ENCODE peak calls at places on chromosome 11, in nine cellular contexts. One of them, this sample, is unnamed.

GRCh38 chr11:75476716-75477613 is 44.0 kb upstream of the KLHL35 start:
- DNase-seq in transverse colon: no peak
- DNase-seq in tibial artery: no peak
- DNase-seq in GM10248: no peak
- DNase-seq in progenitor cell of endocrine pancreas: no peak
- DNase-seq in neural crest cell: no peak
- DNase-seq in adrenal gland: no peak
- DNase-seq in WERI-Rb-1: peak
- DNase-seq in WTC11: no peak
- DNase-seq in this sample: no peak

GRCh38 chr11:67280791-67281551 is 8.1 kb upstream of the ANKRD13D start:
- DNase-seq in transverse colon: peak
- DNase-seq in tibial artery: peak
- DNase-seq in GM10248: no peak
- DNase-seq in progenitor cell of endocrine pancreas: no peak
- DNase-seq in neural crest cell: no peak
- DNase-seq in adrenal gland: no peak
- DNase-seq in WERI-Rb-1: no peak
- DNase-seq in WTC11: no peak
- DNase-seq in this sample: no peak

GRCh38 chr11:73404048-73404447 is 27.8 kb downstream of the RELT start:
- DNase-seq in transverse colon: peak
- DNase-seq in tibial artery: peak
- DNase-seq in GM10248: peak
- DNase-seq in progenitor cell of endocrine pancreas: no peak
- DNase-seq in neural crest cell: peak
- DNase-seq in adrenal gland: peak
- DNase-seq in WERI-Rb-1: peak
- DNase-seq in WTC11: peak
- DNase-seq in this sample: no peak

GRCh38 chr11:93740802-93741093 is 547 bp downstream of the TAF1D start:
- DNase-seq in transverse colon: peak
- DNase-seq in tibial artery: peak
- DNase-seq in GM10248: peak
- DNase-seq in progenitor cell of endocrine pancreas: no peak
- DNase-seq in neural crest cell: peak
- DNase-seq in adrenal gland: peak
- DNase-seq in WERI-Rb-1: peak
- DNase-seq in WTC11: peak
- DNase-seq in this sample: no peak

GRCh38 chr11:76808996-76809395 is 25.8 kb downstream of the TSKU start:
- DNase-seq in transverse colon: no peak
- DNase-seq in tibial artery: no peak
- DNase-seq in GM10248: no peak
- DNase-seq in progenitor cell of endocrine pancreas: no peak
- DNase-seq in neural crest cell: no peak
- DNase-seq in adrenal gland: no peak
- DNase-seq in WERI-Rb-1: no peak
- DNase-seq in WTC11: no peak
- DNase-seq in this sample: no peak

GRCh38 chr11:130247289-130247688 is 67.4 kb downstream of the ZBTB44 start:
- DNase-seq in transverse colon: no peak
- DNase-seq in tibial artery: no peak
- DNase-seq in GM10248: no peak
- DNase-seq in progenitor cell of endocrine pancreas: no peak
- DNase-seq in neural crest cell: no peak
- DNase-seq in adrenal gland: no peak
- DNase-seq in WERI-Rb-1: no peak
- DNase-seq in WTC11: no peak
- DNase-seq in this sample: no peak

GRCh38 chr11:111081021-111081511 is 164.5 kb upstream of the POU2AF2 start:
- DNase-seq in transverse colon: no peak
- DNase-seq in tibial artery: no peak
- DNase-seq in GM10248: no peak
- DNase-seq in progenitor cell of endocrine pancreas: no peak
- DNase-seq in neural crest cell: no peak
- DNase-seq in adrenal gland: no peak
- DNase-seq in WERI-Rb-1: no peak
- DNase-seq in WTC11: no peak
- DNase-seq in this sample: no peak

GRCh38 chr11:44680982-44681597 is 45.7 kb upstream of the TSPAN18 start:
- DNase-seq in transverse colon: no peak
- DNase-seq in tibial artery: no peak
- DNase-seq in GM10248: no peak
- DNase-seq in progenitor cell of endocrine pancreas: no peak
- DNase-seq in neural crest cell: no peak
- DNase-seq in adrenal gland: no peak
- DNase-seq in WERI-Rb-1: no peak
- DNase-seq in WTC11: peak
- DNase-seq in this sample: no peak

GRCh38 chr11:120215634-120216033 is 4.8 kb downstream of the OAF start:
- DNase-seq in transverse colon: no peak
- DNase-seq in tibial artery: peak
- DNase-seq in GM10248: no peak
- DNase-seq in progenitor cell of endocrine pancreas: no peak
- DNase-seq in neural crest cell: no peak
- DNase-seq in adrenal gland: peak
- DNase-seq in WERI-Rb-1: no peak
- DNase-seq in WTC11: no peak
- DNase-seq in this sample: no peak

GRCh38 chr11:100442017-100442416 is 245.1 kb upstream of the ARHGAP42 start:
- DNase-seq in transverse colon: no peak
- DNase-seq in tibial artery: no peak
- DNase-seq in GM10248: no peak
- DNase-seq in progenitor cell of endocrine pancreas: no peak
- DNase-seq in neural crest cell: no peak
- DNase-seq in adrenal gland: no peak
- DNase-seq in WERI-Rb-1: no peak
- DNase-seq in WTC11: no peak
- DNase-seq in this sample: no peak
- TF ChIP-seq CTCF in transverse colon: no peak
- TF ChIP-seq CTCF in tibial artery: no peak
- TF ChIP-seq CTCF in GM10248: no peak
- TF ChIP-seq CTCF in progenitor cell of endocrine pancreas: no peak
- TF ChIP-seq CTCF in neural crest cell: no peak
- TF ChIP-seq CTCF in adrenal gland: no peak
- TF ChIP-seq CTCF in WERI-Rb-1: no peak
- TF ChIP-seq CTCF in WTC11: no peak
- TF ChIP-seq CTCF in this sample: no peak

DNA sequence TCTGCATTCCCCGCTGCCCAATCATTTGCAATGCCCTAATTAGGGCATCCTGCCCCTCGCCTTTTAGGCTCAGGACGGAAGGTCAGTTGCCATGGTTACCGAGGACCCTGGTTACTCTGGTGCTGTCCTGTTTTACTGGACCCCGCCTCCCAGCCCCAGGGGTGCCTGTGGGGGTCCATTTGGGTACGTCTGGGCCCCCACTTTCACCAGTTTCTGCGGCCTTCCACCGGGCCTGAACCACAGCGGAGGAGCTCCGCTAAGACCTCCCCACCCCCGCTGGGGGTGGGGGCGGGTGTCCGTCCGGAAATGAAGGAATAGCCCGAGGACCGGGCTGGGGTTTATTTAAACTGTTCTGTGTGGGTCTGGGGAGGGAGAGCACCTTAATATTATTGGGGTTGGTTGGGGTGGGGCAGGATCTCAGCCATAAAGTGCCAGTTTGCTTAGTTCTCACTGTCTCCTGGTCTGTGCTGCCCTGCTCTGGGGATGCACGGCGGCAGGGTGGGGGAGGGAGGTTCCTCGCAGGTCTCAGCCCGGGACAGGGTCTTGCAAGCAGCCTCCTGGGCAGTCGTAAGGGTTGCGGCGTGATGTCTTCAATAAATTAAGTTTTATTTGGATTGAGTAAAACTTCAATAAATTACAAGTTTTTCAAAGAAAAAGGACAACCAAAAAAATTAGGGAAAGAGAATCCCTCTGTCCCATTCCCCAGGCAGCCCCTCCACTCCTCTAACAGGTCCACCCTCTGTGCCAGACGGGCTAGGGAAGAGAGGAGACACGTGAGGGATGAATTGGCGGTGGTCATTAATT is 5.3 kb downstream of the PHOX2A start:
- DNase-seq in transverse colon: no peak
- DNase-seq in tibial artery: no peak
- DNase-seq in GM10248: no peak
- DNase-seq in progenitor cell of endocrine pancreas: no peak
- DNase-seq in neural crest cell: no peak
- DNase-seq in adrenal gland: peak
- DNase-seq in WERI-Rb-1: no peak
- DNase-seq in WTC11: peak
- DNase-seq in this sample: no peak
- TF ChIP-seq CTCF in transverse colon: no peak
- TF ChIP-seq CTCF in tibial artery: no peak
- TF ChIP-seq CTCF in GM10248: no peak
- TF ChIP-seq CTCF in progenitor cell of endocrine pancreas: no peak
- TF ChIP-seq CTCF in neural crest cell: no peak
- TF ChIP-seq CTCF in adrenal gland: no peak
- TF ChIP-seq CTCF in WERI-Rb-1: no peak
- TF ChIP-seq CTCF in WTC11: no peak
- TF ChIP-seq CTCF in this sample: no peak

DNA sequence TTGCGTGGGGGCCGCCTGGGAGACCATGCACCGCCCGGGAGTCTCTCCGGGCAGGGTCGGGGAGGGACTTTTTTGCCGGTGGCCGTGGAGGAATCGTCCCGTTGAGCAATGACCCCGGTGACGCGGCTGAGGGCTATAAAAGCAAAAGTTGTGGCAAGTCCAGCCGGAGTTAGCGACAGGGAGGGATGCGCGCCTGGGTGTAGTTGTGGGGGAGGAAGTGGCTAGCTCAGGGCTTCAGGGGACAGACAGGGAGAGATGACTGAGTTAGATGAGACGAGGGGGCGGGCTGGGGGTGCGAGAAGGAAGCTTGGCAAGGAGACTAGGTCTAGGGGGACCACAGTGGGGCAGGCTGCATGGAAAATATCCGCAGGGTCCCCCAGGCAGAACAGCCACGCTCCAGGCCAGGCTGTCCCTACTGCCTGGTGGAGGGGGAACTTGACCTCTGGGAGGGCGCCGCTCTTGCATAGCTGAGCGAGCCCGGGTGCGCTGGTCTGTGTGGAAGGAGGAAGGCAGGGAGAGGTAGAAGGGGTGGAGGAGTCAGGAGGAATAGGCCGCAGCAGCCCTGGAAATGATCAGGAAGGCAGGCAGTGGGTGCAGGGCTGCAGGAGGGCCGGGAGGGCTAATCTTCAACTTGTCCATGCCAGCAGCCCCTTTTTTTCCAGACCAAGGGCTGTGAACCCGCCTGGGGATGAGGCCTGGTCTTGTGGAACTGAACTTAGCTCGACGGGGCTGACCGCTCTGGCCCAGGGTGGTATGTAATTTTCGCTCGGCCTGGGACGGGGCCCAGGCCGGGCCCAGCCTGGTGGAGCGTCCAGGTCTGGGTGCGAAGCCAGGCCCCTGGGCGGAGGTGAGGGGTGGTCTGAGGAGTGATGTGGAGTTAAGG is at the start of gene NEAT1:
- DNase-seq in transverse colon: peak
- DNase-seq in tibial artery: peak
- DNase-seq in GM10248: peak
- DNase-seq in progenitor cell of endocrine pancreas: peak
- DNase-seq in neural crest cell: peak
- DNase-seq in adrenal gland: peak
- DNase-seq in WERI-Rb-1: peak
- DNase-seq in WTC11: peak
- DNase-seq in this sample: peak
- TF ChIP-seq CTCF in transverse colon: no peak
- TF ChIP-seq CTCF in tibial artery: peak
- TF ChIP-seq CTCF in GM10248: no peak
- TF ChIP-seq CTCF in progenitor cell of endocrine pancreas: no peak
- TF ChIP-seq CTCF in neural crest cell: no peak
- TF ChIP-seq CTCF in adrenal gland: no peak
- TF ChIP-seq CTCF in WERI-Rb-1: no peak
- TF ChIP-seq CTCF in WTC11: no peak
- TF ChIP-seq CTCF in this sample: no peak

GRCh38 chr11:86196291-86196690 is 48.3 kb upstream of the EED start:
- DNase-seq in transverse colon: no peak
- DNase-seq in tibial artery: no peak
- DNase-seq in GM10248: no peak
- DNase-seq in progenitor cell of endocrine pancreas: no peak
- DNase-seq in neural crest cell: no peak
- DNase-seq in adrenal gland: no peak
- DNase-seq in WERI-Rb-1: no peak
- DNase-seq in WTC11: no peak
- DNase-seq in this sample: no peak

GRCh38 chr11:86191874-86192273 is 52.7 kb upstream of the EED start:
- DNase-seq in transverse colon: no peak
- DNase-seq in tibial artery: no peak
- DNase-seq in GM10248: no peak
- DNase-seq in progenitor cell of endocrine pancreas: no peak
- DNase-seq in neural crest cell: no peak
- DNase-seq in adrenal gland: no peak
- DNase-seq in WERI-Rb-1: no peak
- DNase-seq in WTC11: no peak
- DNase-seq in this sample: no peak

GRCh38 chr11:86194998-86195397 is 49.6 kb upstream of the EED start:
- DNase-seq in transverse colon: no peak
- DNase-seq in tibial artery: no peak
- DNase-seq in GM10248: no peak
- DNase-seq in progenitor cell of endocrine pancreas: no peak
- DNase-seq in neural crest cell: no peak
- DNase-seq in adrenal gland: no peak
- DNase-seq in WERI-Rb-1: no peak
- DNase-seq in WTC11: no peak
- DNase-seq in this sample: no peak

GRCh38 chr11:86192858-86193257 is 51.7 kb upstream of the EED start:
- DNase-seq in transverse colon: no peak
- DNase-seq in tibial artery: no peak
- DNase-seq in GM10248: no peak
- DNase-seq in progenitor cell of endocrine pancreas: no peak
- DNase-seq in neural crest cell: no peak
- DNase-seq in adrenal gland: no peak
- DNase-seq in WERI-Rb-1: no peak
- DNase-seq in WTC11: no peak
- DNase-seq in this sample: no peak

DNA sequence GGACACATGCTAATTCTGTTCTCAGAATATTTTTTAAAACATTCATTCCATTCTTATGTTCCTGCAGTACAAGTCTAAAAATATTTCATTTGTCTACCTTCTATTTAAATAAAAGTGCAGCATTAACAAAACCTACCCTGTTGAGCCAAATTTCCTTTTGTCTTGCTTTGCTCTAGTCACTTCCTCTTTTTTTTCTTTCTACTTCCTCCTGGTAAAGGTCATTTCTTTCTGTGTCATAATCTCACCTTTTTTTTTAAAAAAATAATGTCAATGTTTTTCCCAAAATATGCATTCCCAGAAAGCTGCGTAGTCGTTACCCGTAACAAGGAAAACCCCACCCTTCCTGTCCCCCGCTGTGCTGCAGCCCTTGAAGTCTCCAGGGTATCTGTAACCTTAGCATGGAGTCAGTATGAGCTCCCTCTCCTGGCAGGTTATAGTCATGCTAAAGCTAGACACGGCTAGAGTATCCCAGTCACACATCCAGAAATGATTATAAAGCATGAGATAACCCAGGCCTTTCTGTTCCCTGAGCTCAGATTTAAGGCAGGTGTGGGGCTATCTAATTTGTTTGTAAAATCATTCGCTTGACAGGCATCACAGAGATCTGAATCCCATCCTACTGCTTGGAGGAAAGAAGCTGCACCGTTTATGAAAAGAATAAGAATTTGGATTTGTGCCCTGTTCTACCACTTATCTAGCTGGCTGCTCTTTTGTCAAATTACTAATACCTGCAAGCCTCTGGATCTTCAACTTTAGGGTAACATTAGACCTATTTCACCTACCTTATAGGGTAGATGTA is 51.1 kb upstream of the EED start:
- DNase-seq in transverse colon: peak
- DNase-seq in tibial artery: peak
- DNase-seq in GM10248: peak
- DNase-seq in progenitor cell of endocrine pancreas: no peak
- DNase-seq in neural crest cell: peak
- DNase-seq in adrenal gland: peak
- DNase-seq in WERI-Rb-1: peak
- DNase-seq in WTC11: peak
- DNase-seq in this sample: no peak
- TF ChIP-seq CTCF in transverse colon: peak
- TF ChIP-seq CTCF in tibial artery: peak
- TF ChIP-seq CTCF in GM10248: peak
- TF ChIP-seq CTCF in progenitor cell of endocrine pancreas: peak
- TF ChIP-seq CTCF in neural crest cell: peak
- TF ChIP-seq CTCF in adrenal gland: peak
- TF ChIP-seq CTCF in WERI-Rb-1: peak
- TF ChIP-seq CTCF in WTC11: peak
- TF ChIP-seq CTCF in this sample: peak